ENCODE peak calls at places on chromosomes 5 and 9, in four cellular contexts. D, W, E and C are unnamed samples.

GRCh38 chr9:19809422-19810269 is 20.8 kb upstream of the SLC24A2 start:
- DNase-seq in W (no peak), D (no peak), E (no peak), C (no peak)

GRCh38 chr5:139833525-139833924 is 37.9 kb downstream of the PSD2 start:
- DNase-seq in E (no peak), W (no peak), D (no peak), C (no peak)

GRCh38 chr5:129767927-129768380 is 20.1 kb downstream of the MINAR2 start:
- DNase-seq in E (peak; percentile 32), D (peak; percentile 83), W (peak; percentile 58), C (peak; percentile 71)

GRCh38 chr5:174273325-174273724 is 227.8 kb downstream of the NSG2 start:
- DNase-seq in D (no peak), W (no peak), E (peak; percentile 79), C (no peak)

GRCh38 chr9:7205806-7206205 is 448.0 kb downstream of the KDM4C start:
- DNase-seq in W (no peak), D (no peak), E (no peak), C (no peak)

GRCh38 chr9:98229090-98229395 is 26.4 kb downstream of the TBC1D2 start:
- DNase-seq in E (no peak), W (no peak), D (no peak), C (no peak)

GRCh38 chr9:82810902-82811301 is 252.0 kb downstream of the RASEF start:
- DNase-seq in E (no peak), W (no peak), D (no peak), C (no peak)

GRCh38 chr5:142874537-142874936 is 104.4 kb downstream of the ARHGAP26 start:
- DNase-seq in W (no peak), E (no peak), D (peak; percentile 67), C (no peak)

GRCh38 chr5:173385832-173386360 is 57.7 kb upstream of the STC2 start:
- DNase-seq in W (no peak), E (no peak), D (no peak), C (no peak)

GRCh38 chr5:176817369-176817841 is 7.0 kb downstream of the UNC5A start:
- DNase-seq in W (no peak), E (no peak), D (no peak), C (peak; percentile 55)

GRCh38 chr9:111937781-111938426 is 41.3 kb downstream of the UGCG start:
- DNase-seq in E (peak; percentile 74), W (no peak), D (no peak), C (no peak)

GRCh38 chr5:6849569-6849968 is 136.3 kb downstream of the TENT4A start:
- DNase-seq in D (no peak), E (no peak), W (no peak), C (no peak)

DNA sequence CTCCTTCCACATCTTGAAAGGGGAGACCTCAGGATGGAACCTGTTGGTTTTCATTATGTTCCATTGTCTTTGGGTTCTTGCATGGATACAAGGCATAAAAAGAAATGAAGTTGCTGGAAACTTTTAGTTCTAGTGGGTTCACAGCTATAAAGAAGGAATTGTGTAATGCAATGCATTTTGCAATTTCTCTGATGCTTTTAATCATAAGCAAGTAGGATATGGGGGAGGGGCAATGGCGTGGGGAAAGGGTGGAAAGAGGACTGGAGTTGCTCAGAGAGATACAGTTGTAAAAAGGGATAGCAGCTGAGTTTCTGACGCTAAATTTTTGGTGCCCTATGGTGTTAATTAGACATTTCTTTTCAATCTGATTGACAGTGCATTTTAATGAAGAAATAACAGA is 88.6 kb upstream of the FANCC start:
- DNase-seq in D (no peak), E (no peak), W (no peak), C (no peak)
- TF ChIP-seq BHLHE40 in D (no peak), E (no peak), W (no peak), C (no peak)

GRCh38 chr9:136053757-136054142 is 41.3 kb downstream of the NACC2 start:
- DNase-seq in D (no peak), E (no peak), W (no peak), C (no peak)

GRCh38 chr9:136052433-136052880 is 42.6 kb downstream of the NACC2 start:
- DNase-seq in E (no peak), D (peak; percentile 15), W (no peak), C (no peak)

GRCh38 chr9:136051568-136052432 is 43.3 kb downstream of the NACC2 start:
- DNase-seq in W (no peak), E (no peak), D (peak; percentile 96), C (peak; percentile 76)

GRCh38 chr9:136054146-136054545 is 40.9 kb downstream of the NACC2 start:
- DNase-seq in W (no peak), E (no peak), D (no peak), C (no peak)

GRCh38 chr9:136052991-136053756 is 41.9 kb downstream of the NACC2 start:
- DNase-seq in W (no peak), D (peak; percentile 14), E (no peak), C (no peak)
- TF ChIP-seq TARDBP in W (no peak), D (no peak), E (no peak), C (no peak)

GRCh38 chr9:135526730-135527571 is 5.7 kb downstream of the LCN1 start:
- DNase-seq in W (peak; percentile 56), D (peak; percentile 54), E (no peak), C (no peak)
- TF ChIP-seq SP1 in W (no peak), D (no peak), E (no peak), C (no peak)

DNA sequence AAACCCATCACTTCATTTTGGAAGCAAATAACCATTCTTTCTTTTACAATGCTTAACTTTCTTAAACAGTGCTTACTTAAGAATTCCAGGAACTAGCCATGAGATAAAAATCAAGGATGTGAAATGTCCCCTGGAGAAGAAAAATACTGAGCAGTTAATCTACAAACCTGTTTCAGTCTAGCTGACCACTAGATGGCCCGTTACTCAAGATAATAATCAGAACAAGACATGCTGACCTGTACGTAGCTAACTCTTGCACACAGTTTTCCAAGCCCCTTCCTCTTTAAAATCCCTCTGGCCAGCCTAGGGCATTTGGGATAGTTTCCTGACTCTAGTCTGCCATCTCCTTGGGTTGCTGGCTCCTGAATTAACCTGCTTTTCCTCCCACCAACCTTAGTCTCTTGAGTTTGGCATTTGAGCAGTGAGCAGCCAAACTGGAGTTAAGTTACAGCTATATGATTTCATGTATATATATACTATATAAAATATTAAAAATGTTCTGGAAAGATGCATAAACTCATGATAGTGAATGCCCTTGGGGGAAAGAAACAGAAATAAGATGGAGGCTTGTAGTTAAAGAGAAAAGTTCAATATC is 59.3 kb upstream of the TRAF1 start:
- DNase-seq in W (peak; percentile 30), E (no peak), D (peak; percentile 56), C (peak; percentile 39)
- TF ChIP-seq BHLHE40 in W (no peak), E (no peak), D (no peak), C (no peak)

GRCh38 chr5:133256276-133256675 is 204.5 kb downstream of the HSPA4 start:
- DNase-seq in D (peak; percentile 73), E (no peak), W (peak; percentile 39), C (no peak)
- TF ChIP-seq TARDBP in D (no peak), E (no peak), W (no peak), C (no peak)

GRCh38 chr9:130448035-130448624 is 3.4 kb downstream of the ASS1 start:
- DNase-seq in E (no peak), D (no peak), W (peak; percentile 34), C (no peak)
- TF ChIP-seq SP1 in E (no peak), D (no peak), W (no peak), C (no peak)

GRCh38 chr9:129317179-129318011 is 139.3 kb upstream of the IER5L start:
- DNase-seq in W (peak; percentile 38), D (peak; percentile 69), E (no peak), C (peak; percentile 53)
- TF ChIP-seq BHLHE40 in W (peak; percentile 14), D (no peak), E (no peak), C (no peak)